ENCODE peak calls at places on chromosomes 3 and 15, in seven cellular contexts. One of them, this sample, is unnamed.
A peak's percentile ranks its signal among the peaks of the same experiment; 100 is the strongest.

GRCh38 chr3:126292318-126293070 is 64.7 kb downstream of the KLF15 start:
- DNase-seq in tibial nerve: no peak
- DNase-seq in PC-9: no peak
- DNase-seq in GM12878: no peak
- DNase-seq in cardiac fibroblast: no peak
- DNase-seq in neuronal stem cell: no peak
- DNase-seq in kidney epithelial cell: no peak
- DNase-seq in this sample: no peak

GRCh38 chr3:13352621-13353131 is 67.4 kb downstream of the NUP210 start:
- DNase-seq in neuronal stem cell: no peak
- DNase-seq in kidney epithelial cell: peak; percentile 26
- DNase-seq in GM12878: no peak
- DNase-seq in PC-9: no peak
- DNase-seq in tibial nerve: no peak
- DNase-seq in cardiac fibroblast: no peak
- DNase-seq in this sample: peak; percentile 28

GRCh38 chr15:100881573-100882336 is 2.1 kb downstream of the ALDH1A3 start:
- DNase-seq in cardiac fibroblast: no peak
- DNase-seq in neuronal stem cell: no peak
- DNase-seq in GM12878: no peak
- DNase-seq in tibial nerve: no peak
- DNase-seq in PC-9: no peak
- DNase-seq in kidney epithelial cell: no peak
- DNase-seq in this sample: no peak

GRCh38 chr3:36804295-36805055 is 40.1 kb upstream of the DCLK3 start:
- DNase-seq in neuronal stem cell: no peak
- DNase-seq in cardiac fibroblast: no peak
- DNase-seq in kidney epithelial cell: no peak
- DNase-seq in PC-9: no peak
- DNase-seq in GM12878: no peak
- DNase-seq in tibial nerve: no peak
- DNase-seq in this sample: peak; percentile 14

GRCh38 chr3:66473637-66474036 is 27.2 kb downstream of the LRIG1 start:
- DNase-seq in PC-9: no peak
- DNase-seq in GM12878: no peak
- DNase-seq in kidney epithelial cell: no peak
- DNase-seq in neuronal stem cell: no peak
- DNase-seq in tibial nerve: no peak
- DNase-seq in cardiac fibroblast: peak; percentile 70
- DNase-seq in this sample: no peak

GRCh38 chr15:100661161-100661560 is 58.8 kb downstream of the ASB7 start:
- DNase-seq in kidney epithelial cell: no peak
- DNase-seq in PC-9: no peak
- DNase-seq in tibial nerve: no peak
- DNase-seq in GM12878: no peak
- DNase-seq in neuronal stem cell: no peak
- DNase-seq in cardiac fibroblast: no peak
- DNase-seq in this sample: no peak

GRCh38 chr15:65638681-65639089 is 16.9 kb downstream of the SLC24A1 start:
- DNase-seq in neuronal stem cell: peak; percentile 63
- DNase-seq in cardiac fibroblast: peak; percentile 87
- DNase-seq in GM12878: peak; percentile 28
- DNase-seq in kidney epithelial cell: no peak
- DNase-seq in tibial nerve: no peak
- DNase-seq in PC-9: peak; percentile 57
- DNase-seq in this sample: peak; percentile 73

GRCh38 chr15:39904115-39904514 is 16.0 kb downstream of the GPR176 start:
- DNase-seq in kidney epithelial cell: no peak
- DNase-seq in cardiac fibroblast: no peak
- DNase-seq in PC-9: no peak
- DNase-seq in neuronal stem cell: no peak
- DNase-seq in tibial nerve: no peak
- DNase-seq in GM12878: no peak
- DNase-seq in this sample: no peak

GRCh38 chr3:173938159-173938558 is 540.6 kb downstream of the NLGN1 start:
- DNase-seq in GM12878: no peak
- DNase-seq in tibial nerve: no peak
- DNase-seq in PC-9: no peak
- DNase-seq in kidney epithelial cell: peak; percentile 61
- DNase-seq in neuronal stem cell: no peak
- DNase-seq in cardiac fibroblast: peak; percentile 67
- DNase-seq in this sample: no peak

GRCh38 chr3:188284455-188285212 is 130.7 kb downstream of the LPP start:
- DNase-seq in cardiac fibroblast: no peak
- DNase-seq in GM12878: no peak
- DNase-seq in kidney epithelial cell: no peak
- DNase-seq in PC-9: no peak
- DNase-seq in neuronal stem cell: no peak
- DNase-seq in tibial nerve: no peak
- DNase-seq in this sample: no peak

DNA sequence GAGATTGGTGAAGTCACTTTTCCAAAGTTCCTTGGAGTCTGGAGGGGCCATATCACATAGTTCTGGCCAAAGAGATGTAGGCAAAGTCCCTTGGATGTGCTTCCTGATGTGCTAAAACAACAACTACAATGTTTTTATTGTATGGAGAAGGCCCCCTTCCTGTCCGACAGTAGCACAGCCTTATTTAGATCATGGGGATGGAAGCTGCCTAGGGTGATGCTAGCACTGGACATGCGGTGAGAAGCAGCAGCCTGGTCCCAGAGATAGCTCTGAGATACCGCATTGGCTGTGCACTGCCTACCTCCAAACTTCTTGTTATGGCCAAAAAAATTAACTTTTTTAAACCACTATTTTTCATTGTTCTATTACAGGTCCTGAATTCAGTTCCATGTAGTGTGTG is 137.6 kb downstream of the AQP9 start:
- DNase-seq in GM12878: no peak
- DNase-seq in cardiac fibroblast: no peak
- DNase-seq in neuronal stem cell: no peak
- DNase-seq in PC-9: no peak
- DNase-seq in kidney epithelial cell: no peak
- DNase-seq in tibial nerve: no peak
- DNase-seq in this sample: no peak
- H3K4me3 ChIP-seq in GM12878: no peak overlapping the region
- H3K4me3 ChIP-seq in cardiac fibroblast: no peak overlapping the region
- H3K4me3 ChIP-seq in neuronal stem cell: no peak overlapping the region
- H3K4me3 ChIP-seq in PC-9: no peak overlapping the region
- H3K4me3 ChIP-seq in kidney epithelial cell: no peak overlapping the region
- H3K4me3 ChIP-seq in tibial nerve: no peak overlapping the region
- H3K4me3 ChIP-seq in this sample: no peak overlapping the region

GRCh38 chr3:107794664-107795443 is 272.1 kb downstream of the BBX start:
- DNase-seq in kidney epithelial cell: no peak
- DNase-seq in tibial nerve: peak; percentile 18
- DNase-seq in GM12878: no peak
- DNase-seq in neuronal stem cell: no peak
- DNase-seq in cardiac fibroblast: no peak
- DNase-seq in PC-9: no peak
- DNase-seq in this sample: no peak
- H3K4me3 ChIP-seq in kidney epithelial cell: no peak overlapping the region
- H3K4me3 ChIP-seq in tibial nerve: no peak overlapping the region
- H3K4me3 ChIP-seq in GM12878: no peak overlapping the region
- H3K4me3 ChIP-seq in neuronal stem cell: no peak overlapping the region
- H3K4me3 ChIP-seq in cardiac fibroblast: no peak overlapping the region
- H3K4me3 ChIP-seq in PC-9: no peak overlapping the region
- H3K4me3 ChIP-seq in this sample: no peak overlapping the region

GRCh38 chr15:37108725-37109124 is 8.4 kb upstream of the MEIS2 start:
- DNase-seq in GM12878: no peak
- DNase-seq in PC-9: no peak
- DNase-seq in tibial nerve: no peak
- DNase-seq in cardiac fibroblast: no peak
- DNase-seq in kidney epithelial cell: no peak
- DNase-seq in neuronal stem cell: no peak
- DNase-seq in this sample: no peak

GRCh38 chr15:37111427-37111717 is 11.0 kb upstream of the MEIS2 start:
- DNase-seq in tibial nerve: no peak
- DNase-seq in PC-9: no peak
- DNase-seq in kidney epithelial cell: no peak
- DNase-seq in cardiac fibroblast: no peak
- DNase-seq in neuronal stem cell: no peak
- DNase-seq in GM12878: no peak
- DNase-seq in this sample: no peak

GRCh38 chr15:37107754-37108724 is 7.7 kb upstream of the MEIS2 start:
- DNase-seq in PC-9: no peak
- DNase-seq in GM12878: no peak
- DNase-seq in kidney epithelial cell: no peak
- DNase-seq in tibial nerve: no peak
- DNase-seq in neuronal stem cell: peak; percentile 12
- DNase-seq in cardiac fibroblast: no peak
- DNase-seq in this sample: no peak

GRCh38 chr15:37109151-37109912 is 9.0 kb upstream of the MEIS2 start:
- DNase-seq in cardiac fibroblast: no peak
- DNase-seq in GM12878: no peak
- DNase-seq in tibial nerve: no peak
- DNase-seq in neuronal stem cell: peak; percentile 48
- DNase-seq in kidney epithelial cell: no peak
- DNase-seq in PC-9: no peak
- DNase-seq in this sample: no peak

GRCh38 chr15:37109952-37110630 is 9.7 kb upstream of the MEIS2 start:
- DNase-seq in GM12878: no peak
- DNase-seq in neuronal stem cell: no peak
- DNase-seq in PC-9: no peak
- DNase-seq in kidney epithelial cell: no peak
- DNase-seq in cardiac fibroblast: peak; percentile 47
- DNase-seq in tibial nerve: no peak
- DNase-seq in this sample: no peak
- H3K4me3 ChIP-seq in GM12878: peak overlapping the region; percentile 21
- H3K4me3 ChIP-seq in neuronal stem cell: no peak overlapping the region
- H3K4me3 ChIP-seq in PC-9: no peak overlapping the region
- H3K4me3 ChIP-seq in kidney epithelial cell: peak overlapping the region; percentile 2
- H3K4me3 ChIP-seq in cardiac fibroblast: peak overlapping the region; percentile 55
- H3K4me3 ChIP-seq in tibial nerve: no peak overlapping the region
- H3K4me3 ChIP-seq in this sample: no peak overlapping the region

DNA sequence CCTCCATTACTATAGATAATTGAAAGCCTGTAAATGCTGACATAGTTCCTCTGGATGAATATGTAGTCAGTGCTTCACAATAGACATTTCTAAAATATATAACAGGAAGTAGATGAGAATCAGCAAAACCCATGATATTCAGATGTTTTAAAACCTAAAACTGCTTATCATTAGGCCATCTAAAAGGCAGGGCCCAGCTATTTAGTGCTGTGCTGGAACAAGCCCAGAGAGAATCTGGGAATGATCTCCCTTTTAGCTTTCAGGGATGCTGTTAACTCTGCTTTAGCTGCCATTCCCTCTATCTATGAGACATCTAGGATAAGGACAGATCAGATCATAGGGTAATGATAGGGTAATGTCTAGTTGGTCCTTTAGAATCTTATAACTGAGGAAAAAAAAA is 106.8 kb downstream of the SLMAP start:
- DNase-seq in kidney epithelial cell: no peak
- DNase-seq in tibial nerve: no peak
- DNase-seq in cardiac fibroblast: no peak
- DNase-seq in PC-9: no peak
- DNase-seq in neuronal stem cell: no peak
- DNase-seq in GM12878: no peak
- DNase-seq in this sample: no peak
- H3K4me3 ChIP-seq in kidney epithelial cell: no peak overlapping the region
- H3K4me3 ChIP-seq in tibial nerve: no peak overlapping the region
- H3K4me3 ChIP-seq in cardiac fibroblast: no peak overlapping the region
- H3K4me3 ChIP-seq in PC-9: no peak overlapping the region
- H3K4me3 ChIP-seq in neuronal stem cell: no peak overlapping the region
- H3K4me3 ChIP-seq in GM12878: no peak overlapping the region
- H3K4me3 ChIP-seq in this sample: no peak overlapping the region